ENCODE peak calls at places on chromosomes 16 and 17, in six cellular contexts. One of them, this sample, is unnamed.

GRCh38 chr17:79944821-79945391 is 90.8 kb downstream of the TBC1D16 start:
- DNase-seq in HepG2: no peak
- DNase-seq in GM12878: no peak
- DNase-seq in A549: no peak
- DNase-seq in K562: no peak
- DNase-seq in endothelial cell of umbilical vein: no peak
- DNase-seq in this sample: no peak

GRCh38 chr16:23502466-23502865 is 7.8 kb downstream of the GGA2 start:
- DNase-seq in A549: no peak
- DNase-seq in endothelial cell of umbilical vein: peak; percentile 40
- DNase-seq in GM12878: no peak
- DNase-seq in HepG2: no peak
- DNase-seq in K562: no peak
- DNase-seq in this sample: no peak

GRCh38 chr17:40963838-40964237 is 2.9 kb downstream of the KRT39 start:
- DNase-seq in endothelial cell of umbilical vein: peak; percentile 14
- DNase-seq in HepG2: no peak
- DNase-seq in GM12878: no peak
- DNase-seq in K562: peak; percentile 39
- DNase-seq in A549: peak; percentile 37
- DNase-seq in this sample: peak; percentile 6

GRCh38 chr17:59702304-59702703 is 4.9 kb downstream of the PTRH2 start:
- DNase-seq in HepG2: no peak
- DNase-seq in A549: no peak
- DNase-seq in endothelial cell of umbilical vein: no peak
- DNase-seq in K562: peak; percentile 58
- DNase-seq in GM12878: no peak
- DNase-seq in this sample: no peak

GRCh38 chr17:19716108-19717030 is at the start of gene SLC47A2:
- DNase-seq in endothelial cell of umbilical vein: no peak
- DNase-seq in HepG2: no peak
- DNase-seq in GM12878: no peak
- DNase-seq in K562: no peak
- DNase-seq in A549: no peak
- DNase-seq in this sample: no peak

GRCh38 chr17:7836596-7837374 is 2.8 kb downstream of the KDM6B start:
- DNase-seq in GM12878: peak; percentile 73
- DNase-seq in HepG2: peak; percentile 99
- DNase-seq in K562: peak; percentile 51
- DNase-seq in endothelial cell of umbilical vein: peak; percentile 92
- DNase-seq in A549: peak; percentile 98
- DNase-seq in this sample: peak; percentile 85

GRCh38 chr17:82013341-82013740 is 9.3 kb downstream of the CENPX start:
- DNase-seq in A549: no peak
- DNase-seq in GM12878: no peak
- DNase-seq in K562: no peak
- DNase-seq in HepG2: no peak
- DNase-seq in endothelial cell of umbilical vein: no peak
- DNase-seq in this sample: no peak

GRCh38 chr17:80566054-80566400 is 21.4 kb downstream of the RPTOR start:
- DNase-seq in GM12878: no peak
- DNase-seq in K562: no peak
- DNase-seq in HepG2: no peak
- DNase-seq in endothelial cell of umbilical vein: no peak
- DNase-seq in A549: no peak
- DNase-seq in this sample: no peak

GRCh38 chr16:55403464-55403863 is 75.5 kb upstream of the MMP2 start:
- DNase-seq in HepG2: no peak
- DNase-seq in endothelial cell of umbilical vein: no peak
- DNase-seq in A549: no peak
- DNase-seq in GM12878: no peak
- DNase-seq in K562: no peak
- DNase-seq in this sample: no peak

GRCh38 chr17:39671651-39672521 is 3.6 kb downstream of the PNMT start:
- DNase-seq in endothelial cell of umbilical vein: peak; percentile 40
- DNase-seq in A549: peak; percentile 61
- DNase-seq in GM12878: no peak
- DNase-seq in K562: peak; percentile 62
- DNase-seq in HepG2: peak; percentile 67
- DNase-seq in this sample: peak; percentile 67

GRCh38 chr16:89495121-89495520 is 4.8 kb upstream of the ANKRD11 start:
- DNase-seq in A549: no peak
- DNase-seq in HepG2: no peak
- DNase-seq in GM12878: no peak
- DNase-seq in K562: no peak
- DNase-seq in endothelial cell of umbilical vein: no peak
- DNase-seq in this sample: no peak

GRCh38 chr17:67386965-67387551 is 10.0 kb downstream of the PITPNC1 start:
- DNase-seq in HepG2: peak; percentile 56
- DNase-seq in GM12878: no peak
- DNase-seq in A549: peak; percentile 81
- DNase-seq in K562: peak; percentile 67
- DNase-seq in endothelial cell of umbilical vein: peak; percentile 52
- DNase-seq in this sample: peak; percentile 78

GRCh38 chr16:28915181-28915580 is 9.9 kb downstream of the RABEP2 start:
- DNase-seq in GM12878: no peak
- DNase-seq in endothelial cell of umbilical vein: peak; percentile 48
- DNase-seq in A549: peak; percentile 41
- DNase-seq in K562: no peak
- DNase-seq in HepG2: no peak
- DNase-seq in this sample: no peak

GRCh38 chr16:3020604-3021448 is 658 bp downstream of the TNFRSF12A start:
- DNase-seq in K562: peak; percentile 76
- DNase-seq in GM12878: no peak
- DNase-seq in HepG2: peak; percentile 87
- DNase-seq in endothelial cell of umbilical vein: peak; percentile 86
- DNase-seq in A549: peak; percentile 93
- DNase-seq in this sample: peak; percentile 69

GRCh38 chr17:9924735-9925191 is 19.7 kb upstream of the RCVRN start:
- DNase-seq in endothelial cell of umbilical vein: peak; percentile 39
- DNase-seq in A549: peak; percentile 87
- DNase-seq in K562: peak; percentile 43
- DNase-seq in GM12878: peak; percentile 48
- DNase-seq in HepG2: peak; percentile 66
- DNase-seq in this sample: peak; percentile 80

GRCh38 chr16:72890587-72890986 is 157.3 kb downstream of the ZFHX3 start:
- DNase-seq in endothelial cell of umbilical vein: no peak
- DNase-seq in K562: no peak
- DNase-seq in HepG2: no peak
- DNase-seq in A549: no peak
- DNase-seq in GM12878: no peak
- DNase-seq in this sample: no peak

GRCh38 chr17:32854177-32854576 is 22.7 kb downstream of the MYO1D start:
- DNase-seq in K562: no peak
- DNase-seq in HepG2: no peak
- DNase-seq in GM12878: no peak
- DNase-seq in A549: no peak
- DNase-seq in endothelial cell of umbilical vein: peak; percentile 74
- DNase-seq in this sample: no peak

GRCh38 chr17:59527931-59528330 is 37.5 kb upstream of the DHX40 start:
- DNase-seq in endothelial cell of umbilical vein: no peak
- DNase-seq in HepG2: no peak
- DNase-seq in A549: no peak
- DNase-seq in K562: no peak
- DNase-seq in GM12878: no peak
- DNase-seq in this sample: no peak

GRCh38 chr17:35578195-35578928 is at the start of gene PEX12:
- DNase-seq in HepG2: peak; percentile 92
- DNase-seq in GM12878: peak; percentile 58
- DNase-seq in endothelial cell of umbilical vein: peak; percentile 83
- DNase-seq in A549: peak; percentile 89
- DNase-seq in K562: peak; percentile 78
- DNase-seq in this sample: peak; percentile 95

GRCh38 chr16:55568151-55568693 is 1.7 kb downstream of the CAPNS2 start:
- DNase-seq in A549: no peak
- DNase-seq in endothelial cell of umbilical vein: no peak
- DNase-seq in GM12878: no peak
- DNase-seq in HepG2: no peak
- DNase-seq in K562: no peak
- DNase-seq in this sample: no peak

GRCh38 chr16:54191592-54191991 is 95.0 kb downstream of the IRX3 start:
- DNase-seq in GM12878: no peak
- DNase-seq in endothelial cell of umbilical vein: no peak
- DNase-seq in K562: no peak
- DNase-seq in HepG2: no peak
- DNase-seq in A549: no peak
- DNase-seq in this sample: no peak

GRCh38 chr17:21298056-21298982 is 13.8 kb downstream of the MAP2K3 start:
- DNase-seq in A549: no peak
- DNase-seq in K562: no peak
- DNase-seq in GM12878: no peak
- DNase-seq in endothelial cell of umbilical vein: no peak
- DNase-seq in HepG2: no peak
- DNase-seq in this sample: peak; percentile 19

GRCh38 chr16:15644306-15644961 is 1.5 kb upstream of the MARF1 start:
- DNase-seq in GM12878: no peak
- DNase-seq in HepG2: peak; percentile 87
- DNase-seq in K562: no peak
- DNase-seq in A549: peak; percentile 54
- DNase-seq in endothelial cell of umbilical vein: no peak
- DNase-seq in this sample: no peak
- H3K4me3 ChIP-seq in GM12878: peak overlapping the region; percentile 79
- H3K4me3 ChIP-seq in HepG2: peak overlapping the region; percentile 64
- H3K4me3 ChIP-seq in K562: peak overlapping the region; percentile 83
- H3K4me3 ChIP-seq in A549: peak overlapping the region; percentile 89
- H3K4me3 ChIP-seq in endothelial cell of umbilical vein: no peak overlapping the region
- H3K4me3 ChIP-seq in this sample: no peak overlapping the region

GRCh38 chr17:73430848-73431247 is 119.0 kb upstream of the CDC42EP4 start:
- DNase-seq in endothelial cell of umbilical vein: no peak
- DNase-seq in GM12878: no peak
- DNase-seq in K562: no peak
- DNase-seq in HepG2: no peak
- DNase-seq in A549: no peak
- DNase-seq in this sample: peak; percentile 57
- TF ChIP-seq MYC in endothelial cell of umbilical vein: no peak
- TF ChIP-seq MYC in GM12878: no peak
- TF ChIP-seq MYC in K562: no peak
- TF ChIP-seq MYC in HepG2: no peak
- TF ChIP-seq MYC in A549: no peak
- TF ChIP-seq MYC in this sample: no peak

GRCh38 chr17:77881545-77881944 is 77.0 kb upstream of the TNRC6C start:
- DNase-seq in HepG2: no peak
- DNase-seq in GM12878: peak; percentile 89
- DNase-seq in K562: peak; percentile 60
- DNase-seq in A549: no peak
- DNase-seq in endothelial cell of umbilical vein: no peak
- DNase-seq in this sample: peak; percentile 99
- H3K4me3 ChIP-seq in HepG2: no peak overlapping the region
- H3K4me3 ChIP-seq in GM12878: peak overlapping the region; percentile 4
- H3K4me3 ChIP-seq in K562: no peak overlapping the region
- H3K4me3 ChIP-seq in A549: no peak overlapping the region
- H3K4me3 ChIP-seq in endothelial cell of umbilical vein: no peak overlapping the region
- H3K4me3 ChIP-seq in this sample: no peak overlapping the region

GRCh38 chr16:68642047-68642435 is 3.1 kb upstream of the CDH3 start:
- DNase-seq in GM12878: no peak
- DNase-seq in HepG2: no peak
- DNase-seq in A549: no peak
- DNase-seq in K562: no peak
- DNase-seq in endothelial cell of umbilical vein: no peak
- DNase-seq in this sample: no peak

GRCh38 chr16:68640972-68641371 is 4.1 kb upstream of the CDH3 start:
- DNase-seq in A549: peak; percentile 45
- DNase-seq in K562: no peak
- DNase-seq in endothelial cell of umbilical vein: no peak
- DNase-seq in HepG2: no peak
- DNase-seq in GM12878: no peak
- DNase-seq in this sample: peak; percentile 34

GRCh38 chr16:68643227-68643626 is 1.9 kb upstream of the CDH3 start:
- DNase-seq in HepG2: no peak
- DNase-seq in endothelial cell of umbilical vein: no peak
- DNase-seq in K562: no peak
- DNase-seq in GM12878: no peak
- DNase-seq in A549: no peak
- DNase-seq in this sample: no peak

GRCh38 chr16:68643847-68644246 is 1.3 kb upstream of the CDH3 start:
- DNase-seq in GM12878: no peak
- DNase-seq in HepG2: no peak
- DNase-seq in endothelial cell of umbilical vein: no peak
- DNase-seq in K562: no peak
- DNase-seq in A549: no peak
- DNase-seq in this sample: no peak

GRCh38 chr16:68642436-68643064 is 2.6 kb upstream of the CDH3 start:
- DNase-seq in A549: no peak
- DNase-seq in HepG2: no peak
- DNase-seq in K562: no peak
- DNase-seq in endothelial cell of umbilical vein: peak; percentile 12
- DNase-seq in GM12878: no peak
- DNase-seq in this sample: no peak
- TF ChIP-seq MYC in A549: no peak
- TF ChIP-seq MYC in HepG2: no peak
- TF ChIP-seq MYC in K562: no peak
- TF ChIP-seq MYC in endothelial cell of umbilical vein: no peak
- TF ChIP-seq MYC in GM12878: no peak
- TF ChIP-seq MYC in this sample: no peak

GRCh38 chr17:45172541-45173286 is 11.0 kb downstream of the HEXIM2 start:
- DNase-seq in HepG2: peak; percentile 97
- DNase-seq in endothelial cell of umbilical vein: no peak
- DNase-seq in A549: peak; percentile 99
- DNase-seq in K562: no peak
- DNase-seq in GM12878: no peak
- DNase-seq in this sample: peak; percentile 91
- H3K4me3 ChIP-seq in HepG2: peak overlapping the region; percentile 53
- H3K4me3 ChIP-seq in endothelial cell of umbilical vein: no peak overlapping the region
- H3K4me3 ChIP-seq in A549: peak overlapping the region; percentile 36
- H3K4me3 ChIP-seq in K562: no peak overlapping the region
- H3K4me3 ChIP-seq in GM12878: peak overlapping the region; percentile 23
- H3K4me3 ChIP-seq in this sample: no peak overlapping the region

GRCh38 chr17:58468944-58469343 is 19.3 kb downstream of the HSF5 start:
- DNase-seq in HepG2: no peak
- DNase-seq in K562: no peak
- DNase-seq in GM12878: no peak
- DNase-seq in endothelial cell of umbilical vein: no peak
- DNase-seq in A549: no peak
- DNase-seq in this sample: no peak
- TF ChIP-seq MYC in HepG2: no peak
- TF ChIP-seq MYC in K562: no peak
- TF ChIP-seq MYC in GM12878: no peak
- TF ChIP-seq MYC in endothelial cell of umbilical vein: no peak
- TF ChIP-seq MYC in A549: no peak
- TF ChIP-seq MYC in this sample: no peak

GRCh38 chr16:66569827-66570405 is 3.7 kb downstream of the CMTM1 start:
- DNase-seq in endothelial cell of umbilical vein: peak; percentile 76
- DNase-seq in A549: peak; percentile 29
- DNase-seq in HepG2: no peak
- DNase-seq in GM12878: no peak
- DNase-seq in K562: no peak
- DNase-seq in this sample: peak; percentile 54
- H3K4me3 ChIP-seq in endothelial cell of umbilical vein: no peak overlapping the region
- H3K4me3 ChIP-seq in A549: no peak overlapping the region
- H3K4me3 ChIP-seq in HepG2: no peak overlapping the region
- H3K4me3 ChIP-seq in GM12878: no peak overlapping the region
- H3K4me3 ChIP-seq in K562: no peak overlapping the region
- H3K4me3 ChIP-seq in this sample: no peak overlapping the region